ENCODE peak calls at places on chromosomes 1 and 21, in five cellular contexts. I is midbrain; D is activated CD8-positive, alpha-beta memory T cell treated with anti-CD3 and anti-CD28 coated beads, Interleukin-2, amount 10 ng/mL, durations not matched to agents 7 days and 5 days; Y is HS-5; C is stimulated activated CD8-positive, alpha-beta memory T cell treated with anti-CD3 and anti-CD28 coated beads, Interleukin-15, amount 100 ng/mL, for 1 hour. H is an unnamed sample.

GRCh38 chr1:22031214-22031962 is 21.1 kb upstream of the CDC42 start:
- DNase-seq in I (no peak), D (no peak), C (no peak), Y (no peak), H (no peak)

GRCh38 chr21:35540950-35541632 is 492.0 kb upstream of the RUNX1 start:
- DNase-seq in I (no peak), C (no peak), D (no peak), Y (no peak), H (no peak)

GRCh38 chr1:32818804-32819541 is 1.5 kb downstream of the S100PBP start:
- DNase-seq in I (no peak), D (peak), C (no peak), Y (no peak), H (no peak)

GRCh38 chr1:36008546-36009197 is 75.2 kb upstream of the TEKT2 start:
- DNase-seq in C (no peak), I (no peak), Y (peak), D (no peak), H (no peak)

GRCh38 chr1:173408886-173409285 is 68.2 kb upstream of the PRDX6 start:
- DNase-seq in I (no peak), C (no peak), D (no peak), Y (no peak), H (no peak)

GRCh38 chr1:116990612-116991151 is 10.9 kb upstream of the CD101 start:
- DNase-seq in Y (peak), C (no peak), D (no peak), I (peak), H (peak)

GRCh38 chr1:15380606-15381508 is 28.8 kb upstream of the EFHD2 start:
- DNase-seq in I (no peak), D (no peak), Y (no peak), C (no peak), H (no peak)

GRCh38 chr1:223828162-223828848 is 17.4 kb downstream of the TP53BP2 start:
- DNase-seq in Y (no peak), I (no peak), C (no peak), D (no peak), H (no peak)

GRCh38 chr1:115090956-115091355 is 1.7 kb upstream of the TSPAN2 start:
- DNase-seq in Y (no peak), I (no peak), D (no peak), C (no peak), H (no peak)